ENCODE peak calls at places on chromosome 10, in five cellular contexts. One of them, this sample, is unnamed. For H3K4me1, the result is how much of the 10 kb centered on the place peaks cover.

GRCh38 chr10:124403548-124403947 is 15.2 kb downstream of the OAT start:
- DNase-seq in psoas muscle: no peak
- DNase-seq in cardiac muscle cell: peak
- DNase-seq in thoracic aorta: no peak
- DNase-seq in RWPE2: no peak
- DNase-seq in this sample: no peak

GRCh38 chr10:29811751-29812427 is 177.1 kb upstream of the SVIL start:
- DNase-seq in psoas muscle: peak
- DNase-seq in cardiac muscle cell: no peak
- DNase-seq in thoracic aorta: peak
- DNase-seq in RWPE2: no peak
- DNase-seq in this sample: no peak

GRCh38 chr10:112435013-112435619 is 11.6 kb downstream of the ZDHHC6 start:
- DNase-seq in psoas muscle: no peak
- DNase-seq in cardiac muscle cell: no peak
- DNase-seq in thoracic aorta: no peak
- DNase-seq in RWPE2: no peak
- DNase-seq in this sample: no peak

GRCh38 chr10:109701583-109702215 is 221.6 kb downstream of the XPNPEP1 start:
- DNase-seq in psoas muscle: no peak
- DNase-seq in cardiac muscle cell: no peak
- DNase-seq in thoracic aorta: no peak
- DNase-seq in RWPE2: no peak
- DNase-seq in this sample: no peak

GRCh38 chr10:94725871-94726270 is 36.6 kb upstream of the CYP2C19 start:
- DNase-seq in psoas muscle: no peak
- DNase-seq in cardiac muscle cell: no peak
- DNase-seq in thoracic aorta: no peak
- DNase-seq in RWPE2: no peak
- DNase-seq in this sample: no peak

GRCh38 chr10:92699518-92700272 is 9.9 kb downstream of the HHEX start:
- DNase-seq in psoas muscle: no peak
- DNase-seq in cardiac muscle cell: peak
- DNase-seq in thoracic aorta: no peak
- DNase-seq in RWPE2: no peak
- DNase-seq in this sample: peak

GRCh38 chr10:77391605-77392235 is 245.9 kb downstream of the KCNMA1 start:
- DNase-seq in psoas muscle: peak
- DNase-seq in cardiac muscle cell: peak
- DNase-seq in thoracic aorta: peak
- DNase-seq in RWPE2: no peak
- DNase-seq in this sample: peak

GRCh38 chr10:91340613-91341362 is 69.4 kb upstream of the HECTD2 start:
- DNase-seq in psoas muscle: peak
- DNase-seq in cardiac muscle cell: no peak
- DNase-seq in thoracic aorta: no peak
- DNase-seq in RWPE2: peak
- DNase-seq in this sample: no peak

GRCh38 chr10:55630491-55631056 is 730.5 kb downstream of the ZWINT start:
- DNase-seq in psoas muscle: no peak
- DNase-seq in cardiac muscle cell: peak
- DNase-seq in thoracic aorta: no peak
- DNase-seq in RWPE2: no peak
- DNase-seq in this sample: no peak

GRCh38 chr10:80177781-80178636 is 27.3 kb downstream of the ANXA11 start:
- DNase-seq in psoas muscle: no peak
- DNase-seq in cardiac muscle cell: no peak
- DNase-seq in thoracic aorta: no peak
- DNase-seq in RWPE2: no peak
- DNase-seq in this sample: no peak

GRCh38 chr10:52729259-52730104 is 43.1 kb downstream of the MBL2 start:
- DNase-seq in psoas muscle: no peak
- DNase-seq in cardiac muscle cell: peak
- DNase-seq in thoracic aorta: no peak
- DNase-seq in RWPE2: no peak
- DNase-seq in this sample: peak

GRCh38 chr10:17430647-17431355 is 23.6 kb downstream of the ST8SIA6 start:
- DNase-seq in psoas muscle: peak
- DNase-seq in cardiac muscle cell: peak
- DNase-seq in thoracic aorta: no peak
- DNase-seq in RWPE2: no peak
- DNase-seq in this sample: no peak

GRCh38 chr10:87589653-87590052 is 70.0 kb upstream of the PAPSS2 start:
- DNase-seq in psoas muscle: no peak
- DNase-seq in cardiac muscle cell: no peak
- DNase-seq in thoracic aorta: no peak
- DNase-seq in RWPE2: no peak
- DNase-seq in this sample: no peak

GRCh38 chr10:484925-485661 is 204.4 kb downstream of the DIP2C start:
- DNase-seq in psoas muscle: peak
- DNase-seq in cardiac muscle cell: no peak
- DNase-seq in thoracic aorta: no peak
- DNase-seq in RWPE2: no peak
- DNase-seq in this sample: no peak

GRCh38 chr10:121702351-121703320 is 104.4 kb upstream of the FGFR2 start:
- DNase-seq in psoas muscle: no peak
- DNase-seq in cardiac muscle cell: no peak
- DNase-seq in thoracic aorta: no peak
- DNase-seq in RWPE2: no peak
- DNase-seq in this sample: no peak

GRCh38 chr10:124738441-124738840 is 5.7 kb downstream of the FAM53B start:
- DNase-seq in psoas muscle: no peak
- DNase-seq in cardiac muscle cell: no peak
- DNase-seq in thoracic aorta: no peak
- DNase-seq in RWPE2: no peak
- DNase-seq in this sample: no peak

GRCh38 chr10:86389441-86390193 is 23.0 kb upstream of the GRID1 start:
- DNase-seq in psoas muscle: no peak
- DNase-seq in cardiac muscle cell: peak
- DNase-seq in thoracic aorta: no peak
- DNase-seq in RWPE2: no peak
- DNase-seq in this sample: peak

GRCh38 chr10:61836233-61836887 is 65.1 kb upstream of the ARID5B start:
- DNase-seq in psoas muscle: no peak
- DNase-seq in cardiac muscle cell: no peak
- DNase-seq in thoracic aorta: no peak
- DNase-seq in RWPE2: no peak
- DNase-seq in this sample: no peak

GRCh38 chr10:3330687-3331086 is 158.1 kb upstream of the PITRM1 start:
- DNase-seq in psoas muscle: peak
- DNase-seq in cardiac muscle cell: no peak
- DNase-seq in thoracic aorta: no peak
- DNase-seq in RWPE2: no peak
- DNase-seq in this sample: no peak

GRCh38 chr10:52769966-52770365 is 2.6 kb downstream of the MBL2 start:
- DNase-seq in psoas muscle: no peak
- DNase-seq in cardiac muscle cell: no peak
- DNase-seq in thoracic aorta: no peak
- DNase-seq in RWPE2: no peak
- DNase-seq in this sample: no peak

GRCh38 chr10:91987397-91988037 is 63.9 kb downstream of the BTAF1 start:
- DNase-seq in psoas muscle: no peak
- DNase-seq in cardiac muscle cell: no peak
- DNase-seq in thoracic aorta: no peak
- DNase-seq in RWPE2: no peak
- DNase-seq in this sample: no peak

GRCh38 chr10:133559216-133559615 is 6.2 kb downstream of the SYCE1 start:
- DNase-seq in psoas muscle: no peak
- DNase-seq in cardiac muscle cell: no peak
- DNase-seq in thoracic aorta: no peak
- DNase-seq in RWPE2: no peak
- DNase-seq in this sample: no peak

GRCh38 chr10:97498076-97498840 is at the start of gene MMS19:
- DNase-seq in psoas muscle: peak
- DNase-seq in cardiac muscle cell: peak
- DNase-seq in thoracic aorta: peak
- DNase-seq in RWPE2: peak
- DNase-seq in this sample: peak

GRCh38 chr10:16964571-16965241 is 147.5 kb upstream of the RSU1 start:
- DNase-seq in psoas muscle: no peak
- DNase-seq in cardiac muscle cell: no peak
- DNase-seq in thoracic aorta: no peak
- DNase-seq in RWPE2: no peak
- DNase-seq in this sample: no peak

GRCh38 chr10:16155761-16156322 is 281.0 kb upstream of the PTER start:
- DNase-seq in psoas muscle: no peak
- DNase-seq in cardiac muscle cell: no peak
- DNase-seq in thoracic aorta: no peak
- DNase-seq in RWPE2: no peak
- DNase-seq in this sample: no peak

GRCh38 chr10:132492323-132493035 is 45.1 kb upstream of the INPP5A start:
- DNase-seq in psoas muscle: peak
- DNase-seq in cardiac muscle cell: no peak
- DNase-seq in thoracic aorta: no peak
- DNase-seq in RWPE2: peak
- DNase-seq in this sample: no peak

GRCh38 chr10:77836299-77836820 is 90.2 kb downstream of the DLG5 start:
- DNase-seq in psoas muscle: peak
- DNase-seq in cardiac muscle cell: peak
- DNase-seq in thoracic aorta: no peak
- DNase-seq in RWPE2: no peak
- DNase-seq in this sample: peak

GRCh38 chr10:63539994-63540393 is 18.8 kb downstream of the REEP3 start:
- DNase-seq in psoas muscle: no peak
- DNase-seq in cardiac muscle cell: no peak
- DNase-seq in thoracic aorta: no peak
- DNase-seq in RWPE2: no peak
- DNase-seq in this sample: no peak

GRCh38 chr10:34658934-34659333 is 156.2 kb downstream of the PARD3 start:
- DNase-seq in psoas muscle: no peak
- DNase-seq in cardiac muscle cell: no peak
- DNase-seq in thoracic aorta: no peak
- DNase-seq in RWPE2: no peak
- DNase-seq in this sample: peak

GRCh38 chr10:86535057-86535882 is 13.7 kb upstream of the WAPL start:
- DNase-seq in psoas muscle: peak
- DNase-seq in cardiac muscle cell: peak
- DNase-seq in thoracic aorta: no peak
- DNase-seq in RWPE2: no peak
- DNase-seq in this sample: peak

GRCh38 chr10:97019213-97019844 is 166.4 kb downstream of the SLIT1 start:
- DNase-seq in psoas muscle: no peak
- DNase-seq in cardiac muscle cell: no peak
- DNase-seq in thoracic aorta: no peak
- DNase-seq in RWPE2: no peak
- DNase-seq in this sample: no peak

GRCh38 chr10:116748471-116748870 is 6.1 kb upstream of the HSPA12A start:
- DNase-seq in psoas muscle: no peak
- DNase-seq in cardiac muscle cell: no peak
- DNase-seq in thoracic aorta: no peak
- DNase-seq in RWPE2: no peak
- DNase-seq in this sample: no peak

GRCh38 chr10:17196045-17196444 is 5.4 kb downstream of the TRDMT1 start:
- DNase-seq in psoas muscle: no peak
- DNase-seq in cardiac muscle cell: no peak
- DNase-seq in thoracic aorta: no peak
- DNase-seq in RWPE2: no peak
- DNase-seq in this sample: no peak

GRCh38 chr10:95121904-95122303 is 52.6 kb upstream of the CYP2C8 start:
- DNase-seq in psoas muscle: no peak
- DNase-seq in cardiac muscle cell: no peak
- DNase-seq in thoracic aorta: no peak
- DNase-seq in RWPE2: no peak
- DNase-seq in this sample: no peak

GRCh38 chr10:49387029-49387428 is 8.9 kb downstream of the DRGX start:
- DNase-seq in psoas muscle: no peak
- DNase-seq in cardiac muscle cell: no peak
- DNase-seq in thoracic aorta: no peak
- DNase-seq in RWPE2: peak
- DNase-seq in this sample: no peak

GRCh38 chr10:27252267-27253000 is 11.8 kb upstream of the ACBD5 start:
- DNase-seq in psoas muscle: peak
- DNase-seq in cardiac muscle cell: no peak
- DNase-seq in thoracic aorta: no peak
- DNase-seq in RWPE2: no peak
- DNase-seq in this sample: peak
- TF ChIP-seq CTCF in psoas muscle: peak
- TF ChIP-seq CTCF in cardiac muscle cell: peak
- TF ChIP-seq CTCF in thoracic aorta: peak
- TF ChIP-seq CTCF in RWPE2: peak
- TF ChIP-seq CTCF in this sample: peak

DNA sequence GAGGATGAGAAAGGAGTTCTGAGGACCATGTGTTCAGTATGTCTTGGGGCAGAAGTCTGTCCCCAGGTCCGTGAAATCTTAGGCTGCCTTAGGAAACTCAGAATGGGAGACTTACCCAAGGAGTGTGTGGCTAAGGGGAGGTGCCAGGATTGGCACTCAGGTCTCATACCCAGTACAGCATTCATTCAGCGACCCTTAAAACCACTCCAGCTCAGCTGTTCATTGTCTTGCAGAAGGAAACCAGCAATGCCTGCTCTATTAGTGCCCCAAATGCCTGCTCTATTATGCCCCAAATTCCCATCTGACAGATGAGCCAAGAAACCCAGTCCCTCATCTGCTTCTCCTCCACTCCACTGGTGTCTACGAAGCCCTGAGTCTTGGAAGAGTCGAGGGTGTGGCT is 147.8 kb downstream of the NEURL1 start:
- DNase-seq in psoas muscle: no peak
- DNase-seq in cardiac muscle cell: no peak
- DNase-seq in thoracic aorta: no peak
- DNase-seq in RWPE2: no peak
- DNase-seq in this sample: no peak
- H3K4me1 ChIP-seq in psoas muscle: half or more
- H3K4me1 ChIP-seq in cardiac muscle cell: under half
- H3K4me1 ChIP-seq in thoracic aorta: under half
- H3K4me1 ChIP-seq in RWPE2: under half
- H3K4me1 ChIP-seq in this sample: under half

GRCh38 chr10:60726253-60726652 is 52.0 kb upstream of the CDK1 start:
- DNase-seq in psoas muscle: no peak
- DNase-seq in cardiac muscle cell: no peak
- DNase-seq in thoracic aorta: no peak
- DNase-seq in RWPE2: no peak
- DNase-seq in this sample: no peak
- H3K4me3 ChIP-seq in psoas muscle: no peak
- H3K4me3 ChIP-seq in cardiac muscle cell: no peak
- H3K4me3 ChIP-seq in thoracic aorta: no peak
- H3K4me3 ChIP-seq in RWPE2: no peak
- H3K4me3 ChIP-seq in this sample: no peak

GRCh38 chr10:89643431-89643811 is 1.6 kb downstream of the PANK1 start:
- DNase-seq in psoas muscle: no peak
- DNase-seq in cardiac muscle cell: no peak
- DNase-seq in thoracic aorta: no peak
- DNase-seq in RWPE2: no peak
- DNase-seq in this sample: no peak
- TF ChIP-seq CTCF in psoas muscle: no peak
- TF ChIP-seq CTCF in cardiac muscle cell: no peak
- TF ChIP-seq CTCF in thoracic aorta: no peak
- TF ChIP-seq CTCF in RWPE2: no peak
- TF ChIP-seq CTCF in this sample: no peak